ENCODE peak calls at places on chromosomes 4 and X, in four cellular contexts. Y is KG1, X is left lung, G is ELF-1. F is an unnamed sample.

GRCh38 chrX:63967541-63967940 is 182.5 kb upstream of the ARHGEF9 start:
- DNase-seq in Y (no peak), X (no peak), G (no peak), F (no peak)

GRCh38 chrX:123064053-123064452 is 120.0 kb upstream of the GRIA3 start:
- DNase-seq in Y (no peak), X (no peak), G (no peak), F (no peak)

GRCh38 chrX:140815868-140816267 is 106.3 kb downstream of the LINC00632 start:
- DNase-seq in Y (no peak), X (no peak), G (peak; percentile 17), F (no peak)

GRCh38 chr4:25117274-25117673 is 43.0 kb downstream of the SEPSECS start:
- DNase-seq in Y (no peak), X (no peak), G (no peak), F (no peak)

GRCh38 chr4:152679414-152680281 is at the start of gene TMEM154:
- DNase-seq in Y (no peak), X (peak; percentile 94), G (peak; percentile 93), F (peak; percentile 74)

GRCh38 chrX:18377802-18378201 is 23.3 kb upstream of the SCML2 start:
- DNase-seq in Y (no peak), X (no peak), G (peak; percentile 87), F (peak; percentile 36)

GRCh38 chrX:38871129-38872029 is 70.1 kb downstream of the MID1IP1 start:
- DNase-seq in Y (no peak), X (no peak), G (peak; percentile 85), F (no peak)

GRCh38 chr4:74094227-74094626 is 4.8 kb downstream of the CXCL2 start:
- DNase-seq in Y (peak; percentile 89), X (no peak), G (no peak), F (no peak)

GRCh38 chr4:73315091-73315490 is 56.5 kb upstream of the ANKRD17 start:
- DNase-seq in Y (no peak), X (no peak), G (no peak), F (no peak)

GRCh38 chrX:9312922-9313867 is 151.7 kb upstream of the TBL1X start:
- DNase-seq in Y (no peak), X (peak; percentile 87), G (peak; percentile 60), F (peak; percentile 43)

GRCh38 chr4:25213327-25213979 is 20.4 kb upstream of the PI4K2B start:
- DNase-seq in Y (no peak), X (no peak), G (no peak), F (no peak)

GRCh38 chrX:37922926-37923325 is 75.6 kb upstream of the DYNLT3 start:
- DNase-seq in Y (no peak), X (no peak), G (no peak), F (no peak)

F was measured in GM13976.